ENCODE peak calls at places on chromosomes 16 and 17, in eight cellular contexts. Y is midbrain; E is SK-N-DZ; Q is suprapubic skin; H is NCI-H1105 treated with DMSO at 0.1 percent for 48 hours; S is dorsolateral prefrontal cortex; W is stimulated activated CD8-positive, alpha-beta memory T cell treated with anti-CD3 and anti-CD28 coated beads, Interleukin-4, amount 100 ng/mL, for 4 hours; U is M059J. P is an unnamed sample.
A peak's percentile ranks its signal among the peaks of the same experiment; 100 is the strongest.

GRCh38 chr16:27080870-27081269 is 14.1 kb downstream of the C16orf82 start:
- DNase-seq in W (no peak), E (peak; percentile 13), U (peak; percentile 18), Y (no peak), H (no peak), S (no peak), Q (no peak), P (no peak)

GRCh38 chr16:28821874-28822519 is 802 bp upstream of the ATXN2L start:
- DNase-seq in Y (no peak), S (no peak), U (no peak), E (peak; percentile 26), W (no peak), Q (no peak), H (no peak), P (no peak)

GRCh38 chr17:42180922-42181850 is at the start of gene KCNH4:
- DNase-seq in Y (peak; percentile 67), E (peak; percentile 95), Q (peak; percentile 80), W (peak; percentile 75), H (peak; percentile 75), S (peak; percentile 91), U (peak; percentile 50), P (peak; percentile 64)

GRCh38 chr17:68539536-68540469 is 27.6 kb downstream of the PRKAR1A start:
- DNase-seq in W (no peak), Y (no peak), Q (no peak), H (no peak), E (no peak), S (no peak), U (no peak), P (peak; percentile 6)

GRCh38 chr17:43768382-43768781 is 9.8 kb upstream of the SOST start:
- DNase-seq in Y (no peak), S (no peak), U (no peak), H (no peak), E (no peak), Q (no peak), W (no peak), P (no peak)

GRCh38 chr16:58299757-58300349 is 5.0 kb upstream of the PRSS54 start:
- DNase-seq in H (no peak), Q (no peak), E (no peak), Y (no peak), W (no peak), S (no peak), U (no peak), P (no peak)

GRCh38 chr17:42402121-42402516 is 13.9 kb upstream of the STAT3 start:
- DNase-seq in S (no peak), W (no peak), Y (no peak), Q (no peak), U (no peak), E (no peak), H (no peak), P (no peak)

GRCh38 chr16:50121721-50122445 is 31.2 kb upstream of the TENT4B start:
- DNase-seq in U (no peak), H (peak; percentile 69), Y (no peak), S (no peak), W (no peak), Q (peak; percentile 15), E (no peak), P (peak; percentile 2)

GRCh38 chr16:57253410-57253927 is 8.4 kb downstream of the ARL2BP start:
- DNase-seq in H (no peak), U (no peak), E (no peak), Q (no peak), S (no peak), W (no peak), Y (no peak), P (no peak)

GRCh38 chr17:32518856-32519768 is 32.3 kb downstream of the CDK5R1 start:
- DNase-seq in Q (no peak), U (peak; percentile 56), E (peak; percentile 74), H (peak; percentile 81), Y (peak; percentile 22), W (peak; percentile 54), S (peak; percentile 71), P (peak; percentile 85)

GRCh38 chr16:67372664-67373063 is 20.6 kb downstream of the TPPP3 start:
- DNase-seq in E (no peak), W (no peak), Q (no peak), H (peak; percentile 26), Y (peak; percentile 68), U (peak; percentile 21), S (no peak), P (peak; percentile 44)

GRCh38 chr16:67530013-67530939 is 1.6 kb downstream of the RIPOR1 start:
- DNase-seq in Q (peak; percentile 89), Y (peak; percentile 41), U (peak; percentile 82), S (peak; percentile 84), E (no peak), H (no peak), W (no peak), P (peak; percentile 30)

GRCh38 chr17:5780476-5780875 is 196.2 kb upstream of the NLRP1 start:
- DNase-seq in U (peak; percentile 72), W (no peak), E (no peak), H (no peak), S (no peak), Q (no peak), Y (no peak), P (no peak)

GRCh38 chr17:79053251-79053925 is 21.2 kb upstream of the ENGASE start:
- DNase-seq in E (no peak), W (no peak), H (no peak), Y (no peak), U (peak; percentile 59), Q (no peak), S (no peak), P (no peak)